ENCODE peak calls at places on chromosomes 5 and 9, in ten cellular contexts. One of them, this sample, is unnamed.

GRCh38 chr9:124652203-124652992 is 118.7 kb downstream of the NR6A1 start:
- DNase-seq in fibroblast of lung: peak
- DNase-seq in stomach: no peak
- DNase-seq in GM23338: no peak
- DNase-seq in heart left ventricle: no peak
- DNase-seq in sigmoid colon: no peak
- DNase-seq in coronary artery: no peak
- DNase-seq in cardiac muscle cell: peak
- DNase-seq in A549: peak
- DNase-seq in tibial artery: no peak
- DNase-seq in this sample: peak

GRCh38 chr5:74665246-74665645 is 19.8 kb upstream of the HEXB start:
- DNase-seq in fibroblast of lung: no peak
- DNase-seq in stomach: no peak
- DNase-seq in GM23338: no peak
- DNase-seq in heart left ventricle: no peak
- DNase-seq in sigmoid colon: no peak
- DNase-seq in coronary artery: no peak
- DNase-seq in cardiac muscle cell: peak
- DNase-seq in A549: no peak
- DNase-seq in tibial artery: no peak
- DNase-seq in this sample: peak

GRCh38 chr5:36787365-36787764 is 89.2 kb upstream of the NIPBL start:
- DNase-seq in fibroblast of lung: no peak
- DNase-seq in stomach: no peak
- DNase-seq in GM23338: no peak
- DNase-seq in heart left ventricle: no peak
- DNase-seq in sigmoid colon: no peak
- DNase-seq in coronary artery: no peak
- DNase-seq in cardiac muscle cell: no peak
- DNase-seq in A549: no peak
- DNase-seq in tibial artery: no peak
- DNase-seq in this sample: no peak

GRCh38 chr5:88236866-88237642 is 31.6 kb downstream of the TMEM161B start:
- DNase-seq in fibroblast of lung: peak
- DNase-seq in stomach: no peak
- DNase-seq in GM23338: no peak
- DNase-seq in heart left ventricle: no peak
- DNase-seq in sigmoid colon: no peak
- DNase-seq in coronary artery: no peak
- DNase-seq in cardiac muscle cell: peak
- DNase-seq in A549: no peak
- DNase-seq in tibial artery: no peak
- DNase-seq in this sample: peak

GRCh38 chr5:43389679-43390329 is 22.4 kb downstream of the CCL28 start:
- DNase-seq in fibroblast of lung: peak
- DNase-seq in stomach: peak
- DNase-seq in GM23338: peak
- DNase-seq in heart left ventricle: no peak
- DNase-seq in sigmoid colon: no peak
- DNase-seq in coronary artery: no peak
- DNase-seq in cardiac muscle cell: peak
- DNase-seq in A549: peak
- DNase-seq in tibial artery: no peak
- DNase-seq in this sample: peak

GRCh38 chr9:131798166-131798565 is 58.3 kb upstream of the RAPGEF1 start:
- DNase-seq in fibroblast of lung: no peak
- DNase-seq in stomach: no peak
- DNase-seq in GM23338: no peak
- DNase-seq in heart left ventricle: no peak
- DNase-seq in sigmoid colon: no peak
- DNase-seq in coronary artery: no peak
- DNase-seq in cardiac muscle cell: no peak
- DNase-seq in A549: no peak
- DNase-seq in tibial artery: no peak
- DNase-seq in this sample: no peak

GRCh38 chr9:137449931-137450537 is 8.9 kb upstream of the ENTPD8 start:
- DNase-seq in fibroblast of lung: no peak
- DNase-seq in stomach: no peak
- DNase-seq in GM23338: no peak
- DNase-seq in heart left ventricle: peak
- DNase-seq in sigmoid colon: no peak
- DNase-seq in coronary artery: no peak
- DNase-seq in cardiac muscle cell: no peak
- DNase-seq in A549: no peak
- DNase-seq in tibial artery: no peak
- DNase-seq in this sample: no peak

GRCh38 chr9:72292874-72293607 is 72.0 kb downstream of the ZFAND5 start:
- DNase-seq in fibroblast of lung: peak
- DNase-seq in stomach: peak
- DNase-seq in GM23338: no peak
- DNase-seq in heart left ventricle: no peak
- DNase-seq in sigmoid colon: no peak
- DNase-seq in coronary artery: no peak
- DNase-seq in cardiac muscle cell: peak
- DNase-seq in A549: peak
- DNase-seq in tibial artery: no peak
- DNase-seq in this sample: peak

GRCh38 chr5:97194366-97194765 is 11.3 kb upstream of the RIOK2 start:
- DNase-seq in fibroblast of lung: no peak
- DNase-seq in stomach: no peak
- DNase-seq in GM23338: no peak
- DNase-seq in heart left ventricle: no peak
- DNase-seq in sigmoid colon: no peak
- DNase-seq in coronary artery: no peak
- DNase-seq in cardiac muscle cell: no peak
- DNase-seq in A549: no peak
- DNase-seq in tibial artery: no peak
- DNase-seq in this sample: no peak

GRCh38 chr5:150057052-150057451 is 29.3 kb downstream of the CSF1R start:
- DNase-seq in fibroblast of lung: no peak
- DNase-seq in stomach: no peak
- DNase-seq in GM23338: no peak
- DNase-seq in heart left ventricle: no peak
- DNase-seq in sigmoid colon: no peak
- DNase-seq in coronary artery: no peak
- DNase-seq in cardiac muscle cell: no peak
- DNase-seq in A549: no peak
- DNase-seq in tibial artery: peak
- DNase-seq in this sample: no peak

GRCh38 chr9:6805532-6805931 is 47.8 kb downstream of the KDM4C start:
- DNase-seq in fibroblast of lung: peak
- DNase-seq in stomach: peak
- DNase-seq in GM23338: no peak
- DNase-seq in heart left ventricle: no peak
- DNase-seq in sigmoid colon: no peak
- DNase-seq in coronary artery: no peak
- DNase-seq in cardiac muscle cell: peak
- DNase-seq in A549: peak
- DNase-seq in tibial artery: no peak
- DNase-seq in this sample: peak

GRCh38 chr9:121842612-121842978 is 191.2 kb downstream of the DAB2IP start:
- DNase-seq in fibroblast of lung: peak
- DNase-seq in stomach: no peak
- DNase-seq in GM23338: no peak
- DNase-seq in heart left ventricle: no peak
- DNase-seq in sigmoid colon: no peak
- DNase-seq in coronary artery: no peak
- DNase-seq in cardiac muscle cell: no peak
- DNase-seq in A549: peak
- DNase-seq in tibial artery: no peak
- DNase-seq in this sample: peak

DNA sequence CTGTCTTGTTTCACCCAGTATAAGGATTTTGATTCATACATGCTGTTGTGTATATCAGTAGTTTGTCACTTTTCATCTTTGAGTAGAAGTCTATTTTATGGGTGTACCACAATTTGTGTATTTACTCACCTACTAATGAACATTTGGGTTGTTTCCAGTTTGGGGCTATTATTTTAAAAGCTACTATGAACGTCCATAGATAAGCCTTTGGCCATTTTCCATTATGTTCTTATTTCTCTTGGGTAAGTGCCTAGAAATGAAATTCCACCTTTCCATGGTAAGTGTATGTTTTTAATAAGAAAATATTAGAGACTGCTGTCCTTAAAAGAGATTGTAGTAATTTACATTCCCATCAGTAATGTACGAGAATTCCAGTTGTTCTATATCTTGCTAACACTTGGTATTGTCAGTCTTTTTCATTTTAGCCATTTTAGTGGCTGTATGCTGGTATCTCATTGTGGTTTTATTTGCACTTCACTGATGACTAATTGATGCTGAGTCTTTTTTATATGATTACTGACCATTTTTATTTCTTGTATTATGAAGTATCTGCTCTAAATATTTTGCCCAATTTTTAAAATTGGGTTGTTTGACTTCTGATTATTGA is 17.9 kb upstream of the PDE8B start:
- DNase-seq in fibroblast of lung: no peak
- DNase-seq in stomach: no peak
- DNase-seq in GM23338: no peak
- DNase-seq in heart left ventricle: no peak
- DNase-seq in sigmoid colon: no peak
- DNase-seq in coronary artery: no peak
- DNase-seq in cardiac muscle cell: peak
- DNase-seq in A549: no peak
- DNase-seq in tibial artery: no peak
- DNase-seq in this sample: no peak
- TF ChIP-seq CTCF in fibroblast of lung: no peak
- TF ChIP-seq CTCF in stomach: no peak
- TF ChIP-seq CTCF in GM23338: no peak
- TF ChIP-seq CTCF in heart left ventricle: no peak
- TF ChIP-seq CTCF in sigmoid colon: no peak
- TF ChIP-seq CTCF in coronary artery: no peak
- TF ChIP-seq CTCF in cardiac muscle cell: no peak
- TF ChIP-seq CTCF in A549: no peak
- TF ChIP-seq CTCF in tibial artery: no peak
- TF ChIP-seq CTCF in this sample: no peak

GRCh38 chr5:39274388-39275085 is 55.2 kb upstream of the FYB1 start:
- DNase-seq in fibroblast of lung: no peak
- DNase-seq in stomach: no peak
- DNase-seq in GM23338: no peak
- DNase-seq in heart left ventricle: no peak
- DNase-seq in sigmoid colon: no peak
- DNase-seq in coronary artery: no peak
- DNase-seq in cardiac muscle cell: peak
- DNase-seq in A549: no peak
- DNase-seq in tibial artery: no peak
- DNase-seq in this sample: no peak
- H3K4me3 ChIP-seq in fibroblast of lung: no peak
- H3K4me3 ChIP-seq in stomach: no peak
- H3K4me3 ChIP-seq in GM23338: no peak
- H3K4me3 ChIP-seq in heart left ventricle: peak
- H3K4me3 ChIP-seq in sigmoid colon: no peak
- H3K4me3 ChIP-seq in coronary artery: no peak
- H3K4me3 ChIP-seq in cardiac muscle cell: no peak
- H3K4me3 ChIP-seq in A549: no peak
- H3K4me3 ChIP-seq in tibial artery: no peak
- H3K4me3 ChIP-seq in this sample: no peak

GRCh38 chr9:114048533-114049452 is 29.3 kb downstream of the AMBP start:
- DNase-seq in fibroblast of lung: no peak
- DNase-seq in stomach: no peak
- DNase-seq in GM23338: no peak
- DNase-seq in heart left ventricle: no peak
- DNase-seq in sigmoid colon: peak
- DNase-seq in coronary artery: peak
- DNase-seq in cardiac muscle cell: no peak
- DNase-seq in A549: no peak
- DNase-seq in tibial artery: peak
- DNase-seq in this sample: no peak

GRCh38 chr9:114046237-114046755 is 31.8 kb downstream of the AMBP start:
- DNase-seq in fibroblast of lung: no peak
- DNase-seq in stomach: no peak
- DNase-seq in GM23338: no peak
- DNase-seq in heart left ventricle: no peak
- DNase-seq in sigmoid colon: no peak
- DNase-seq in coronary artery: no peak
- DNase-seq in cardiac muscle cell: no peak
- DNase-seq in A549: no peak
- DNase-seq in tibial artery: no peak
- DNase-seq in this sample: no peak

GRCh38 chr9:114049453-114050225 is 28.5 kb downstream of the AMBP start:
- DNase-seq in fibroblast of lung: no peak
- DNase-seq in stomach: no peak
- DNase-seq in GM23338: no peak
- DNase-seq in heart left ventricle: no peak
- DNase-seq in sigmoid colon: peak
- DNase-seq in coronary artery: peak
- DNase-seq in cardiac muscle cell: no peak
- DNase-seq in A549: no peak
- DNase-seq in tibial artery: peak
- DNase-seq in this sample: no peak

GRCh38 chr9:114046876-114047275 is 31.2 kb downstream of the AMBP start:
- DNase-seq in fibroblast of lung: no peak
- DNase-seq in stomach: no peak
- DNase-seq in GM23338: no peak
- DNase-seq in heart left ventricle: no peak
- DNase-seq in sigmoid colon: no peak
- DNase-seq in coronary artery: no peak
- DNase-seq in cardiac muscle cell: peak
- DNase-seq in A549: no peak
- DNase-seq in tibial artery: no peak
- DNase-seq in this sample: peak

GRCh38 chr9:114047717-114048116 is 30.4 kb downstream of the AMBP start:
- DNase-seq in fibroblast of lung: no peak
- DNase-seq in stomach: peak
- DNase-seq in GM23338: peak
- DNase-seq in heart left ventricle: no peak
- DNase-seq in sigmoid colon: peak
- DNase-seq in coronary artery: peak
- DNase-seq in cardiac muscle cell: peak
- DNase-seq in A549: peak
- DNase-seq in tibial artery: peak
- DNase-seq in this sample: peak
- TF ChIP-seq CTCF in fibroblast of lung: peak
- TF ChIP-seq CTCF in stomach: peak
- TF ChIP-seq CTCF in GM23338: peak
- TF ChIP-seq CTCF in heart left ventricle: no peak
- TF ChIP-seq CTCF in sigmoid colon: no peak
- TF ChIP-seq CTCF in coronary artery: no peak
- TF ChIP-seq CTCF in cardiac muscle cell: peak
- TF ChIP-seq CTCF in A549: no peak
- TF ChIP-seq CTCF in tibial artery: no peak
- TF ChIP-seq CTCF in this sample: peak

GRCh38 chr5:144594919-144595318 is 424.2 kb downstream of the KCTD16 start:
- DNase-seq in fibroblast of lung: no peak
- DNase-seq in stomach: no peak
- DNase-seq in GM23338: no peak
- DNase-seq in heart left ventricle: no peak
- DNase-seq in sigmoid colon: no peak
- DNase-seq in coronary artery: no peak
- DNase-seq in cardiac muscle cell: no peak
- DNase-seq in A549: no peak
- DNase-seq in tibial artery: no peak
- DNase-seq in this sample: no peak

GRCh38 chr5:144596517-144596916 is 425.8 kb downstream of the KCTD16 start:
- DNase-seq in fibroblast of lung: no peak
- DNase-seq in stomach: no peak
- DNase-seq in GM23338: no peak
- DNase-seq in heart left ventricle: no peak
- DNase-seq in sigmoid colon: no peak
- DNase-seq in coronary artery: no peak
- DNase-seq in cardiac muscle cell: no peak
- DNase-seq in A549: no peak
- DNase-seq in tibial artery: no peak
- DNase-seq in this sample: no peak

GRCh38 chr5:144598451-144599068 is 427.9 kb downstream of the KCTD16 start:
- DNase-seq in fibroblast of lung: no peak
- DNase-seq in stomach: peak
- DNase-seq in GM23338: peak
- DNase-seq in heart left ventricle: no peak
- DNase-seq in sigmoid colon: no peak
- DNase-seq in coronary artery: no peak
- DNase-seq in cardiac muscle cell: no peak
- DNase-seq in A549: no peak
- DNase-seq in tibial artery: no peak
- DNase-seq in this sample: peak
- H3K4me3 ChIP-seq in fibroblast of lung: no peak
- H3K4me3 ChIP-seq in stomach: peak
- H3K4me3 ChIP-seq in GM23338: peak
- H3K4me3 ChIP-seq in heart left ventricle: peak
- H3K4me3 ChIP-seq in sigmoid colon: no peak
- H3K4me3 ChIP-seq in coronary artery: peak
- H3K4me3 ChIP-seq in cardiac muscle cell: peak
- H3K4me3 ChIP-seq in A549: peak
- H3K4me3 ChIP-seq in tibial artery: peak
- H3K4me3 ChIP-seq in this sample: no peak

This sample was measured in foreskin fibroblast.